ENCODE peak calls at places on chromosome 16, in eight cellular contexts. Y, M, U, L, F, T, C and A are unnamed samples.

GRCh38 chr16:4202615-4203014 is 39.3 kb downstream of the SRL start:
- DNase-seq in Y (no peak), M (no peak), U (no peak), L (no peak), F (no peak), T (no peak), C (no peak), A (no peak)

GRCh38 chr16:17633146-17633966 is 162.6 kb upstream of the XYLT1 start:
- DNase-seq in Y (no peak), M (no peak), U (no peak), L (no peak), F (no peak), T (peak), C (no peak), A (no peak)

GRCh38 chr16:84654998-84655397 is 6.7 kb downstream of the KLHL36 start:
- DNase-seq in Y (no peak), M (no peak), U (no peak), L (no peak), F (no peak), T (no peak), C (no peak), A (no peak)

GRCh38 chr16:89266521-89267134 is 49.1 kb downstream of the ZNF778 start:
- DNase-seq in Y (peak), M (no peak), U (no peak), L (no peak), F (no peak), T (no peak), C (no peak), A (no peak)

GRCh38 chr16:13848795-13849194 is 71.2 kb upstream of the ERCC4 start:
- DNase-seq in Y (no peak), M (no peak), U (no peak), L (no peak), F (no peak), T (no peak), C (no peak), A (no peak)

GRCh38 chr16:16828913-16829398 is 450.0 kb downstream of the NPIPA7 start:
- DNase-seq in Y (no peak), M (no peak), U (no peak), L (no peak), F (no peak), T (no peak), C (no peak), A (peak)

GRCh38 chr16:19432429-19432828 is 14.7 kb downstream of the TMC5 start:
- DNase-seq in Y (no peak), M (no peak), U (no peak), L (peak), F (peak), T (peak), C (no peak), A (peak)

GRCh38 chr16:79532785-79533184 is 67.8 kb downstream of the MAF start:
- DNase-seq in Y (no peak), M (no peak), U (no peak), L (no peak), F (no peak), T (peak), C (no peak), A (no peak)

GRCh38 chr16:78742501-78743283 is 643.2 kb downstream of the WWOX start:
- DNase-seq in Y (no peak), M (no peak), U (peak), L (peak), F (no peak), T (no peak), C (peak), A (no peak)

GRCh38 chr16:65070831-65071230 is 51.0 kb downstream of the CDH11 start:
- DNase-seq in Y (peak), M (no peak), U (no peak), L (peak), F (peak), T (peak), C (no peak), A (no peak)

GRCh38 chr16:31214705-31215286 is 877 bp downstream of the TRIM72 start:
- DNase-seq in Y (no peak), M (peak), U (no peak), L (no peak), F (no peak), T (no peak), C (no peak), A (no peak)

GRCh38 chr16:20409398-20410152 is at the start of gene ACSM5:
- DNase-seq in Y (peak), M (no peak), U (no peak), L (no peak), F (peak), T (no peak), C (no peak), A (no peak)

GRCh38 chr16:57264950-57265371 is 19.5 kb downstream of the PLLP start:
- DNase-seq in Y (no peak), M (no peak), U (no peak), L (no peak), F (no peak), T (peak), C (no peak), A (no peak)

GRCh38 chr16:83792391-83792790 is 15.4 kb upstream of the HSBP1 start:
- DNase-seq in Y (no peak), M (no peak), U (no peak), L (no peak), F (no peak), T (no peak), C (no peak), A (no peak)

GRCh38 chr16:81863630-81864352 is 84.7 kb downstream of the PLCG2 start:
- DNase-seq in Y (no peak), M (peak), U (no peak), L (no peak), F (no peak), T (no peak), C (no peak), A (no peak)

GRCh38 chr16:2451851-2452320 is 8.0 kb upstream of the TEDC2 start:
- DNase-seq in Y (no peak), M (no peak), U (no peak), L (no peak), F (no peak), T (no peak), C (no peak), A (no peak)